ENCODE peak calls at places on chromosomes 12 and 14, in five cellular contexts. D, R, U, Q and F are unnamed samples.

GRCh38 chr12:113781415-113782198 is 184.5 kb downstream of the RBM19 start:
- DNase-seq in D (no peak), R (no peak), U (no peak), Q (no peak), F (no peak)

GRCh38 chr12:70577283-70577634 is 60.0 kb downstream of the PTPRB start:
- DNase-seq in D (no peak), R (no peak), U (no peak), Q (no peak), F (no peak)

GRCh38 chr14:70857499-70857895 is 48.2 kb upstream of the MAP3K9 start:
- DNase-seq in D (no peak), R (no peak), U (no peak), Q (no peak), F (no peak)

GRCh38 chr14:73804636-73805035 is 47.0 kb upstream of the PTGR2 start:
- DNase-seq in D (no peak), R (no peak), U (no peak), Q (peak; percentile 33), F (no peak)

GRCh38 chr12:79883216-79883615 is 51.7 kb downstream of the PPP1R12A start:
- DNase-seq in D (no peak), R (no peak), U (no peak), Q (no peak), F (no peak)

GRCh38 chr12:12934556-12934955 is 17.4 kb downstream of the GPRC5D start:
- DNase-seq in D (no peak), R (no peak), U (no peak), Q (no peak), F (no peak)

GRCh38 chr12:87406926-87407325 is 622.3 kb downstream of the C12orf50 start:
- DNase-seq in D (no peak), R (no peak), U (no peak), Q (no peak), F (no peak)

GRCh38 chr12:57128519-57129247 is 400 bp downstream of the LRP1 start:
- DNase-seq in D (no peak), R (peak; percentile 39), U (peak; percentile 73), Q (peak; percentile 49), F (peak; percentile 82)

GRCh38 chr14:76261371-76261811 is 109.7 kb downstream of the GPATCH2L start:
- DNase-seq in D (no peak), R (peak; percentile 22), U (peak; percentile 82), Q (no peak), F (peak; percentile 94)
- H3K4me1 ChIP-seq in D (no peaks in the 10 kb centered on the region), R (no peaks in the 10 kb centered on the region), U (peaks cover 31% of the 10 kb centered on the region), Q (no peaks in the 10 kb centered on the region), F (peaks cover 44% of the 10 kb centered on the region)

GRCh38 chr12:4272014-4272975 is 1.3 kb upstream of the CCND2 start:
- DNase-seq in D (peak; percentile 79), R (peak; percentile 78), U (peak; percentile 90), Q (peak; percentile 96), F (peak; percentile 85)
- H3K4me3 ChIP-seq in D (peak overlapping the region; percentile 83), R (peak overlapping the region; percentile 62), U (peak overlapping the region; percentile 82), Q (peak overlapping the region; percentile 70), F (peak overlapping the region; percentile 93)

DNA sequence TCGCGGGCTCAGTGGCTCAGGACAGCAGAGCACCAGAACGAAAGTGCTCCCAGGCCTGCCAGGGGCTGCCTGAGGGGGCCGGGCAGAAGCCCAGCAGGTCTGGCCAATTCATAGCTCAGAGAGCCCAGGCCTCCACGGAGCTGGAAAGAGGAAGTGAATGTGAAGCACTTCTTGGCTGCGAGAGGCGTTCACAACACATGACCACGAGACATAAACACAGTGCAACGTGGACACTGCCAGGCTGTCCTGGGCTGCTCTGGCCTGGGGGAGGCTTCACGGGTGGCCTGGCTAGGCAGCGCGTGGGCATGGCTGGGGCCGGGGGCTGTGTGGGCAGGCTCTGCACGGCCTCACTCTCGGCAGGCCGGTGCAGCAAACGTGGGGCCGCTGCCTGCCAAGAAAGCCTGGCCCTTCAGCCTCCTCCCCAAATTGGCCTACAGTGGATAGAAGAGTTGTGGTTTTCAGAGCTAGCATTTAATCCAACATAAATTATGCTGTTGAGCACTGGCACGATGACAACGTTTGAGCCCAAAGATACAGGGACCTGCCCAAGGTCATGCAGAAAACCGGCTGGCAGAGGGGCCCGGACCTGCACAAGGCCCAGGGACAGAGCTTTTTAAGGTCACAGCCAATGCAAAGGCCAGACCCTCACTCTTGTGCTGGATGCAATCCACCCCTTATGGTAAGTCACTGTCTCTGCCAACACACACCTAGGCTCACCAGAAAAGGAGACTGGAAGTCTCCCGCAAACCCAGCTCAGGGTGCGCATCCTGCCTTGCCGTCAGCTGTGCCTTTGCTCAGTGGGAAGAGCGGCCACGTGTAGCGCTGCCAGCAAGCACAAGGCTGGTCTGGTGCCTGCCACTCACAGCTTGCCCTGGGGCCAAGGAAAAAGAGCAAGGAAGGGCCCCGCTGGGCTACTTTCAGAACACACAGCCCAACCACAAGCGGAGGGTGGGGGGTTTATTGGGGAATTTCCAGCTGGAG is 8.6 kb downstream of the SLC25A29 start:
- DNase-seq in D (peak; percentile 74), R (no peak), U (no peak), Q (peak; percentile 87), F (no peak)
- H3K27ac ChIP-seq in D (peak overlapping the region; percentile 73), R (no peak overlapping the region), U (no peak overlapping the region), Q (peak overlapping the region; percentile 24), F (no peak overlapping the region)

DNA sequence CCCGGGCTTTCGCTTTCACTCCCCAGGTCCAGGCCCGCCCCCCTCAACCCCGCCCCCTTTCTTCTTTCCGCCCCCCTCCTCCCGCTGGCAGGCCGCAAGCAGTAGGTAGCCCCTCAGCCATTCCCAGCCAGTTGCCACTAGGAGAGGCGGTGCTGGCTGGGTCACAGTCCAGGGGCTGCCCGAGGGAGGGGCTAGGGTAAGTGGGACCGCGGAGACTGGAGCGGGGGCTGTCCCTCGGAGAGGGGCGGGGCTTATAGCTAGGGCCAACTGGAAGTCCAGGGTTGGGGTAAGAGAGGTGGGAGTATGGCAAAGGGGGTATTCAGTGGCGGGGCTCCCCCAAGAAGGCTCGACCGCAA is 190 bp upstream of the PSME2 start:
- DNase-seq in D (peak; percentile 97), R (peak; percentile 99), U (peak; percentile 99), Q (peak; percentile 98), F (peak; percentile 99)
- H3K4me1 ChIP-seq in D (peaks cover 9% of the 10 kb centered on the region), R (peaks cover 10% of the 10 kb centered on the region), U (peaks cover 10% of the 10 kb centered on the region), Q (peaks cover 11% of the 10 kb centered on the region), F (peaks cover 3% of the 10 kb centered on the region)

DNA sequence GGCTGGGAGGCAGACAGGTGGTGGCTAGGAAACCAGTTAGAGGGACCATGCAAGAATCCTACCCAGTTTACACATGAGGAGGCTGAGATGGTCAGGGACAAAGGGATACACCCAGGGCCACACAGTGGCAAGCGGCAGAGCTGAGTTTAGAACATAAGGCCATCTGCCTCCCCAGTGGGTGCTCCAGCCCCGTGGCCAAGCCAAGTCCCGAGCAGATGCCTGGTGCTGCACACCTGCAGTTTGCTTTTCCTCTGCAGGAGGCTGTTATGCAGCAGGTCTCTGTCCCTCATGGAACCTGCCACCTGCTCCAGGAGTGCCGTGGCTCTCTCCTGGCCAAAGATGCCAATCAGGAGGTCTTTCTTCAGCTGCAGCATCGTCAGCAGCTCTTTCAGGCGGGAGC is 70.8 kb downstream of the SYNE3 start:
- DNase-seq in D (no peak), R (no peak), U (no peak), Q (no peak), F (no peak)
- H3K4me3 ChIP-seq in D (no peak overlapping the region), R (no peak overlapping the region), U (no peak overlapping the region), Q (no peak overlapping the region), F (no peak overlapping the region)

GRCh38 chr12:4278582-4278939 is 5.0 kb downstream of the CCND2 start:
- DNase-seq in D (no peak), R (peak; percentile 64), U (no peak), Q (peak; percentile 83), F (peak; percentile 31)
- H3K27ac ChIP-seq in D (peak overlapping the region; percentile 11), R (peak overlapping the region; percentile 46), U (no peak overlapping the region), Q (no peak overlapping the region), F (no peak overlapping the region)

GRCh38 chr14:69632154-69632553 is 20.8 kb downstream of the SUSD6 start:
- DNase-seq in D (no peak), R (no peak), U (peak; percentile 36), Q (no peak), F (no peak)
- H3K4me1 ChIP-seq in D (peaks cover 26% of the 10 kb centered on the region), R (peaks cover 70% of the 10 kb centered on the region), U (peaks cover 73% of the 10 kb centered on the region), Q (peaks cover 29% of the 10 kb centered on the region), F (peaks cover 17% of the 10 kb centered on the region)

GRCh38 chr12:15910864-15911696 is at the start of gene DERA:
- DNase-seq in D (peak; percentile 59), R (peak; percentile 87), U (peak; percentile 88), Q (peak; percentile 92), F (peak; percentile 83)

GRCh38 chr12:15910468-15910863 is 666 bp upstream of the DERA start:
- DNase-seq in D (no peak), R (no peak), U (no peak), Q (no peak), F (no peak)
- H3K4me3 ChIP-seq in D (no peak overlapping the region), R (no peak overlapping the region), U (peak overlapping the region; percentile 74), Q (no peak overlapping the region), F (peak overlapping the region; percentile 80)

DNA sequence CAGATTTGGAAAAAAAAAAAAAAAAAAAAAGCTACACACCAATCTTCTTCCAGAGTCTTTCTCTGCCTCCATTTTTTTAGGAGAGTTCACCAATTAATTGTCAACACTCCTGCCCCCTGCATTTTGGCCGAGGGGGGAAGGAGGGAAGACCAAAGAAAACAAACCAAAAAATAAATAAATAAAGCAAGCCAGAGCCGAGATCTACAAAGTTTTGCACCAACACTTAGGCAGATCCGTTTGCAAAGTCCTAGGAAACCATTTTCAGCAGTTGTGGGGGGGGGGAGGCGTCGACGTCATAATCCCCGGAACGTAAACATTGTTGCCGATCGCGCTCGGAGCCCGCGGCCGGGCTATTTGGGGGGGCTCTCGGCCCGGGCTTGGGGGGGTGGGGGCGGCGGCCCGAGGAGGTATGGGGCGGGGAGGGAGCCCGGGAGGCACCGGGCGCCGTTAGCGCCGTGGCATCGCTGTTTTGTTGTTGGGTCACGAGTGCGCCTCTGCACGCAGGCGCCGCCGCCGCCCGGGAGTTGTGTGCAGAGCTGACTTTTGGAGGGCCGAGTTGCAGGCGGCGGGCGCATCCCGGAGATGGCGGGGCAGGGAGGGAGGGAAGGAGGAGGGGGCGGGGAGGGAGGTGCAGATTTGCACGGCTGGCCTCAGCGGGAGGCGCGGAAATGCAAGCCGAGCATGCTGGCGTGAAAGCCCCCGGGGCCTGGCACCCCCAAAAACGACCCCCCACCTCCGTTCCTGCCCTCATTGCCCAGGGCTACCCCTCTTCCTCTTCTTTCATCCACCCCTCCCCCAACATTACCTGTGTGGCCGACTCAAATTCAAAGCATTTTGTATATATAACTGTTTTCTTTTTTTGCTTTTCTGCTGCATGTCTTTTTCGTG is 598 bp downstream of the KDM2B start:
- DNase-seq in D (peak; percentile 61), R (peak; percentile 85), U (peak; percentile 92), Q (peak; percentile 93), F (peak; percentile 83)
- H3K27ac ChIP-seq in D (peak overlapping the region; percentile 97), R (peak overlapping the region; percentile 96), U (peak overlapping the region; percentile 97), Q (peak overlapping the region; percentile 88), F (peak overlapping the region; percentile 93)

GRCh38 chr12:24899503-24900098 is 49.3 kb downstream of the BCAT1 start:
- DNase-seq in D (no peak), R (no peak), U (no peak), Q (no peak), F (no peak)
- H3K4me1 ChIP-seq in D (no peaks in the 10 kb centered on the region), R (no peaks in the 10 kb centered on the region), U (peaks cover 21% of the 10 kb centered on the region), Q (no peaks in the 10 kb centered on the region), F (peaks cover 22% of the 10 kb centered on the region)